ENCODE peak calls at places on chromosomes 2 and 18, in ten cellular contexts. U, K, X, S, B, E, P, O, Q and M are unnamed samples.

GRCh38 chr2:7594211-7594610 is 677.0 kb downstream of the RNF144A start:
- DNase-seq in U (peak), K (no peak), X (no peak), S (no peak), B (no peak), E (no peak), P (no peak), O (no peak), Q (no peak), M (no peak)

GRCh38 chr2:152925540-152926448 is 207.4 kb downstream of the ARL6IP6 start:
- DNase-seq in U (peak), K (peak), X (peak), S (peak), B (peak), E (peak), P (peak), O (no peak), Q (peak), M (peak)

GRCh38 chr18:25915907-25916306 is 174.5 kb downstream of the SS18 start:
- DNase-seq in U (peak), K (no peak), X (no peak), S (no peak), B (no peak), E (no peak), P (no peak), O (no peak), Q (no peak), M (no peak)

GRCh38 chr18:50297621-50298442 is 10.3 kb upstream of the CXXC1 start:
- DNase-seq in U (peak), K (peak), X (peak), S (no peak), B (peak), E (peak), P (peak), O (peak), Q (peak), M (peak)

GRCh38 chr18:9989481-9989880 is 75.7 kb downstream of the VAPA start:
- DNase-seq in U (no peak), K (no peak), X (no peak), S (no peak), B (no peak), E (no peak), P (no peak), O (no peak), Q (no peak), M (no peak)

GRCh38 chr2:241340621-241341163 is 15.4 kb upstream of the FARP2 start:
- DNase-seq in U (no peak), K (no peak), X (no peak), S (no peak), B (no peak), E (no peak), P (no peak), O (no peak), Q (no peak), M (no peak)

GRCh38 chr18:45409971-45410370 is 205.3 kb upstream of the SLC14A2 start:
- DNase-seq in U (no peak), K (no peak), X (no peak), S (no peak), B (no peak), E (no peak), P (no peak), O (no peak), Q (no peak), M (no peak)

GRCh38 chr2:227862741-227863588 is 8.5 kb upstream of the DAW1 start:
- DNase-seq in U (peak), K (peak), X (no peak), S (peak), B (peak), E (no peak), P (peak), O (no peak), Q (no peak), M (no peak)

GRCh38 chr2:99403524-99403923 is 66.3 kb downstream of the EIF5B start:
- DNase-seq in U (peak), K (peak), X (no peak), S (no peak), B (no peak), E (no peak), P (no peak), O (no peak), Q (no peak), M (peak)

GRCh38 chr2:233040174-233040530 is 7.7 kb downstream of the NEU2 start:
- DNase-seq in U (no peak), K (no peak), X (no peak), S (no peak), B (no peak), E (no peak), P (no peak), O (no peak), Q (no peak), M (no peak)

GRCh38 chr2:180971811-180972210 is 8.6 kb upstream of the UBE2E3 start:
- DNase-seq in U (no peak), K (no peak), X (no peak), S (no peak), B (no peak), E (no peak), P (no peak), O (no peak), Q (no peak), M (no peak)

GRCh38 chr2:222364280-222364895 is 60.0 kb upstream of the SGPP2 start:
- DNase-seq in U (no peak), K (no peak), X (no peak), S (peak), B (no peak), E (no peak), P (no peak), O (no peak), Q (no peak), M (no peak)

GRCh38 chr2:29254-29653 is 17.1 kb downstream of the FAM110C start:
- DNase-seq in U (no peak), K (no peak), X (no peak), S (no peak), B (no peak), E (no peak), P (no peak), O (no peak), Q (no peak), M (no peak)

GRCh38 chr2:96142217-96143113 is 2.8 kb downstream of the DUSP2 start:
- DNase-seq in U (no peak), K (no peak), X (no peak), S (no peak), B (no peak), E (peak), P (no peak), O (no peak), Q (no peak), M (no peak)

GRCh38 chr18:77105021-77105420 is 27.6 kb downstream of the MBP start:
- DNase-seq in U (no peak), K (no peak), X (no peak), S (no peak), B (no peak), E (no peak), P (no peak), O (no peak), Q (no peak), M (no peak)

GRCh38 chr2:56026828-56027227 is 103.2 kb upstream of the EFEMP1 start:
- DNase-seq in U (no peak), K (no peak), X (no peak), S (no peak), B (no peak), E (no peak), P (no peak), O (no peak), Q (no peak), M (no peak)

GRCh38 chr2:230330725-230331124 is 3.7 kb downstream of the SP140L start:
- DNase-seq in U (no peak), K (no peak), X (no peak), S (no peak), B (no peak), E (no peak), P (no peak), O (no peak), Q (no peak), M (no peak)

GRCh38 chr2:116832148-116832547 is 982.3 kb upstream of the DDX18 start:
- DNase-seq in U (no peak), K (no peak), X (no peak), S (no peak), B (no peak), E (no peak), P (no peak), O (no peak), Q (no peak), M (no peak)

GRCh38 chr2:148553332-148553887 is 91.1 kb upstream of the EPC2 start:
- DNase-seq in U (no peak), K (no peak), X (no peak), S (no peak), B (no peak), E (no peak), P (no peak), O (no peak), Q (no peak), M (no peak)
- H3K27ac ChIP-seq in U (no peak), K (no peak), X (no peak), S (no peak), B (no peak), E (no peak), P (no peak), O (no peak), Q (no peak), M (no peak)

GRCh38 chr2:17899871-17900270 is 21.4 kb downstream of the KCNS3 start:
- DNase-seq in U (no peak), K (no peak), X (no peak), S (no peak), B (no peak), E (no peak), P (no peak), O (no peak), Q (no peak), M (no peak)

GRCh38 chr2:17901246-17901645 is 22.8 kb downstream of the KCNS3 start:
- DNase-seq in U (no peak), K (no peak), X (no peak), S (peak), B (no peak), E (peak), P (no peak), O (peak), Q (no peak), M (no peak)
- H3K27ac ChIP-seq in U (no peak), K (no peak), X (no peak), S (no peak), B (no peak), E (no peak), P (no peak), O (no peak), Q (no peak), M (no peak)

DNA sequence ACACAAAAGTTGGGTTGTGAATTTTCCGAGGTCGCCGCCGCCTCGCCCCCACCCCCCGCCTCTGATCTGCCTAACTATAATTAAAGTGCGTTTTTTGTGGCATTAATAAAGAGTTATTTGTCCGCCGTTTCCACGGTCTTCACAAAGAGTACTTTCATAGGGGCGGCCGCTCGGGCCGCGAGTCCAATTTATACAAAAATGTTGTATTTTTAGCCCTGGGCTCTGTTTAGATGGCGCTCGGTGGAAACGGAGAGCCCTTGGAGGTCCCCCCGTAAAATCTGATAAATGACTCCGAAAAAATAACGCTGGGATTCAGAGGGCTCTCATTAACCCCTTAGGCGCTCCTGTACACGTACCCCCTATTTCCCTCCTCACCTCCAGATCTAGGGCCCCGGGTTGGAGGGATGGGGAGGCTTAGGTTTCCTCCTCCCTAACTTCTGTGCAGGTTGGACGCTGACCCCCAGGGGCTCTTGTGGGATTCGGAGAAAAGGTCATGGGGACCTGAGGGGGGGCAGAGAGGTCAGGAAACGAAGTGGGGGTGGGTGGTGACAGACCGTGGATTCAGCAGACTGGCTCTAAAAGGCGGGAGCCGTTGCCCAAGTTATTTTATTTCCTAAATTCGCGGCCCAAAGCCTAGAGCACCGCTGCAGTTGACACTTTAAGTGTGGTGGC is 1.9 kb downstream of the CYP26B1 start:
- DNase-seq in U (no peak), K (peak), X (no peak), S (no peak), B (no peak), E (no peak), P (no peak), O (peak), Q (no peak), M (no peak)
- H3K27ac ChIP-seq in U (no peak), K (peak), X (no peak), S (no peak), B (peak), E (peak), P (peak), O (peak), Q (no peak), M (no peak)

GRCh38 chr2:238894950-238895298 is 47.0 kb downstream of the TWIST2 start:
- DNase-seq in U (no peak), K (no peak), X (no peak), S (no peak), B (no peak), E (no peak), P (no peak), O (no peak), Q (no peak), M (no peak)
- H3K27ac ChIP-seq in U (no peak), K (no peak), X (no peak), S (no peak), B (peak), E (no peak), P (no peak), O (no peak), Q (no peak), M (no peak)

GRCh38 chr2:179344970-179345369 is 80.3 kb upstream of the SESTD1 start:
- DNase-seq in U (no peak), K (no peak), X (no peak), S (no peak), B (no peak), E (no peak), P (no peak), O (no peak), Q (no peak), M (no peak)
- H3K27ac ChIP-seq in U (no peak), K (peak), X (no peak), S (no peak), B (peak), E (no peak), P (no peak), O (peak), Q (no peak), M (no peak)

GRCh38 chr2:205746408-205746785 is 64.1 kb downstream of the NRP2 start:
- DNase-seq in U (no peak), K (no peak), X (peak), S (peak), B (no peak), E (no peak), P (no peak), O (no peak), Q (no peak), M (no peak)
- H3K27ac ChIP-seq in U (no peak), K (no peak), X (no peak), S (peak), B (no peak), E (no peak), P (no peak), O (peak), Q (no peak), M (no peak)